ENCODE peak calls at places on chromosomes 6 and 20, in six cellular contexts. T, S, K, E, A and Y are unnamed samples.

GRCh38 chr20:15561707-15562106 is 1011.5 kb downstream of the KIF16B start:
- DNase-seq in T (peak), S (no peak), K (no peak), E (no peak), A (no peak), Y (no peak)

GRCh38 chr6:155317186-155317585 is 2.9 kb upstream of the TFB1M start:
- DNase-seq in T (no peak), S (no peak), K (no peak), E (no peak), A (no peak), Y (peak)

GRCh38 chr20:25246182-25246943 is 1.5 kb upstream of the PYGB start:
- DNase-seq in T (no peak), S (no peak), K (no peak), E (no peak), A (no peak), Y (no peak)

GRCh38 chr20:1020614-1021013 is 18.5 kb upstream of the RSPO4 start:
- DNase-seq in T (no peak), S (no peak), K (no peak), E (no peak), A (no peak), Y (no peak)

GRCh38 chr20:25454153-25454900 is 46.9 kb downstream of the GINS1 start:
- DNase-seq in T (no peak), S (no peak), K (no peak), E (no peak), A (no peak), Y (no peak)

GRCh38 chr20:53609501-53610445 is 16.1 kb upstream of the ZNF217 start:
- DNase-seq in T (no peak), S (no peak), K (peak), E (no peak), A (peak), Y (peak)

GRCh38 chr6:168968801-168969200 is 284.8 kb downstream of the THBS2 start:
- DNase-seq in T (no peak), S (no peak), K (no peak), E (no peak), A (no peak), Y (no peak)

GRCh38 chr6:142210606-142211005 is 63.5 kb downstream of the VTA1 start:
- DNase-seq in T (no peak), S (no peak), K (no peak), E (no peak), A (no peak), Y (no peak)

GRCh38 chr20:9389321-9389720 is 125.1 kb upstream of the LAMP5 start:
- DNase-seq in T (no peak), S (no peak), K (no peak), E (no peak), A (no peak), Y (no peak)

GRCh38 chr6:44270526-44271405 is 516 bp downstream of the TMEM151B start:
- DNase-seq in T (peak), S (no peak), K (peak), E (peak), A (peak), Y (peak)

GRCh38 chr20:58850693-58851174 is at the start of gene GNAS-AS1:
- DNase-seq in T (peak), S (peak), K (no peak), E (peak), A (peak), Y (no peak)